ENCODE peak calls at places on chromosomes 13 and 19, in six cellular contexts. L is T follicular helper cell; V is HFFc6; D is activated CD4-positive, alpha-beta T cell treated with anti-CD3 and anti-CD28 coated beads, Interleukin-2, amount 10 ng/mL, durations not matched to agents 7 days and 5 days; N is GM04504; I is H1. X is an unnamed sample.
A peak's percentile ranks its signal among the peaks of the same experiment; 100 is the strongest.

GRCh38 chr19:45424191-45425058 is 708 bp upstream of the ERCC1 start:
- DNase-seq in N (peak; percentile 84), V (peak; percentile 96), D (peak; percentile 25), L (no peak), I (no peak), X (peak; percentile 63)

GRCh38 chr19:50728084-50728737 is 5.0 kb downstream of the CLEC11A start:
- DNase-seq in I (peak; percentile 89), L (no peak), N (no peak), V (no peak), D (peak; percentile 79), X (peak; percentile 93)

GRCh38 chr19:38114651-38115050 is 109.4 kb downstream of the DPF1 start:
- DNase-seq in L (no peak), I (no peak), D (no peak), N (no peak), V (no peak), X (no peak)

GRCh38 chr13:104737713-104738112 is 1671.5 kb upstream of the SLC10A2 start:
- DNase-seq in D (no peak), N (no peak), V (no peak), L (no peak), I (no peak), X (no peak)

GRCh38 chr19:4375164-4375619 is 25.2 kb downstream of the SH3GL1 start:
- DNase-seq in L (no peak), D (no peak), V (peak; percentile 33), N (no peak), I (peak; percentile 51), X (no peak)

GRCh38 chr19:3403489-3404323 is 37.3 kb downstream of the NFIC start:
- DNase-seq in L (no peak), D (no peak), V (peak; percentile 92), N (peak; percentile 96), I (no peak), X (peak; percentile 81)

GRCh38 chr19:47863514-47863936 is 4.5 kb downstream of the TPRX2 start:
- DNase-seq in D (peak; percentile 85), I (peak; percentile 73), N (peak; percentile 36), V (peak; percentile 59), L (peak; percentile 72), X (peak; percentile 96)

GRCh38 chr13:114124921-114125320 is 7.5 kb downstream of the RASA3 start:
- DNase-seq in I (no peak), V (peak; percentile 72), L (peak; percentile 64), N (no peak), D (peak; percentile 78), X (no peak)

GRCh38 chr13:110309661-110310524 is 2.8 kb downstream of the COL4A2 start:
- DNase-seq in I (no peak), V (no peak), D (no peak), N (no peak), L (no peak), X (no peak)

GRCh38 chr19:50432221-50432626 is 468 bp upstream of the MYBPC2 start:
- DNase-seq in N (no peak), L (no peak), D (no peak), I (no peak), V (no peak), X (no peak)

GRCh38 chr13:52851153-52851962 is 2.9 kb upstream of the PCDH8 start:
- DNase-seq in V (no peak), D (no peak), N (no peak), I (no peak), L (no peak), X (no peak)

GRCh38 chr19:2443116-2443784 is 13.5 kb downstream of the LMNB2 start:
- DNase-seq in L (no peak), I (no peak), V (no peak), N (no peak), D (no peak), X (no peak)

GRCh38 chr19:54448774-54449700 is at the start of gene LENG8:
- DNase-seq in I (no peak), L (peak; percentile 96), V (peak; percentile 97), D (peak; percentile 97), N (peak; percentile 95), X (peak; percentile 100)

GRCh38 chr13:48636550-48636949 is 17.2 kb upstream of the CYSLTR2 start:
- DNase-seq in V (peak; percentile 33), N (no peak), L (no peak), D (no peak), I (no peak), X (no peak)

GRCh38 chr13:102141625-102142472 is 260.0 kb downstream of the FGF14 start:
- DNase-seq in N (peak; percentile 1), V (no peak), D (no peak), I (no peak), L (no peak), X (no peak)

GRCh38 chr13:73703606-73704005 is 430.6 kb downstream of the KLF12 start:
- DNase-seq in N (no peak), V (no peak), I (no peak), L (no peak), D (no peak), X (no peak)

GRCh38 chr19:44643605-44644390 is at the start of gene PVR:
- DNase-seq in D (no peak), V (peak; percentile 43), L (no peak), I (peak; percentile 29), N (peak; percentile 45), X (peak; percentile 91)

GRCh38 chr19:15576526-15577156 is 38.4 kb upstream of the CYP4F8 start:
- DNase-seq in N (no peak), V (no peak), D (no peak), L (no peak), I (no peak), X (peak; percentile 46)

GRCh38 chr13:19634129-19634740 is 776 bp downstream of the MPHOSPH8 start:
- DNase-seq in N (peak; percentile 24), I (no peak), D (peak; percentile 33), L (no peak), V (peak; percentile 43), X (peak; percentile 20)

X was measured in lower leg skin.